ENCODE peak calls at places on chromosomes 12 and 14, in eight cellular contexts. One of them, this sample, is unnamed.

GRCh38 chr12:68290126-68290525 is 36.7 kb upstream of the IL22 start:
- DNase-seq in C1 segment of cervical spinal cord: no peak
- DNase-seq in HCEC 1CT: no peak
- DNase-seq in Panc1: no peak
- DNase-seq in suprapubic skin: no peak
- DNase-seq in fibroblast of lung: peak; percentile 72
- DNase-seq in iPS DF 19.7: no peak
- DNase-seq in SW 1271: no peak
- DNase-seq in this sample: no peak

GRCh38 chr12:121825041-121825523 is 21.3 kb downstream of the SETD1B start:
- DNase-seq in suprapubic skin: no peak
- DNase-seq in C1 segment of cervical spinal cord: no peak
- DNase-seq in HCEC 1CT: no peak
- DNase-seq in SW 1271: no peak
- DNase-seq in iPS DF 19.7: no peak
- DNase-seq in fibroblast of lung: no peak
- DNase-seq in Panc1: no peak
- DNase-seq in this sample: no peak

GRCh38 chr12:6373022-6373787 is 2.2 kb downstream of the SCNN1A start:
- DNase-seq in Panc1: no peak
- DNase-seq in suprapubic skin: no peak
- DNase-seq in SW 1271: no peak
- DNase-seq in HCEC 1CT: no peak
- DNase-seq in iPS DF 19.7: no peak
- DNase-seq in C1 segment of cervical spinal cord: no peak
- DNase-seq in fibroblast of lung: no peak
- DNase-seq in this sample: no peak

GRCh38 chr14:104103061-104104005 is 17.8 kb downstream of the ASPG start:
- DNase-seq in C1 segment of cervical spinal cord: no peak
- DNase-seq in fibroblast of lung: no peak
- DNase-seq in iPS DF 19.7: no peak
- DNase-seq in suprapubic skin: peak; percentile 56
- DNase-seq in HCEC 1CT: no peak
- DNase-seq in SW 1271: no peak
- DNase-seq in Panc1: no peak
- DNase-seq in this sample: no peak

GRCh38 chr12:130916251-130916911 is 37.3 kb upstream of the ADGRD1 start:
- DNase-seq in suprapubic skin: peak; percentile 66
- DNase-seq in HCEC 1CT: peak; percentile 7
- DNase-seq in fibroblast of lung: peak; percentile 29
- DNase-seq in iPS DF 19.7: peak; percentile 30
- DNase-seq in Panc1: peak; percentile 28
- DNase-seq in C1 segment of cervical spinal cord: peak; percentile 22
- DNase-seq in SW 1271: no peak
- DNase-seq in this sample: peak; percentile 6

GRCh38 chr12:15963271-15963670 is 52.1 kb downstream of the DERA start:
- DNase-seq in SW 1271: no peak
- DNase-seq in iPS DF 19.7: no peak
- DNase-seq in suprapubic skin: no peak
- DNase-seq in fibroblast of lung: peak; percentile 78
- DNase-seq in HCEC 1CT: peak; percentile 71
- DNase-seq in Panc1: no peak
- DNase-seq in C1 segment of cervical spinal cord: no peak
- DNase-seq in this sample: peak; percentile 29

GRCh38 chr12:115998119-115998633 is 279.3 kb downstream of the MED13L start:
- DNase-seq in iPS DF 19.7: peak; percentile 48
- DNase-seq in SW 1271: peak; percentile 35
- DNase-seq in Panc1: peak; percentile 8
- DNase-seq in HCEC 1CT: peak; percentile 42
- DNase-seq in suprapubic skin: no peak
- DNase-seq in fibroblast of lung: peak; percentile 51
- DNase-seq in C1 segment of cervical spinal cord: no peak
- DNase-seq in this sample: peak; percentile 70

GRCh38 chr12:110585231-110585799 is 2.2 kb upstream of the PPTC7 start:
- DNase-seq in fibroblast of lung: peak; percentile 49
- DNase-seq in suprapubic skin: no peak
- DNase-seq in iPS DF 19.7: no peak
- DNase-seq in C1 segment of cervical spinal cord: no peak
- DNase-seq in SW 1271: no peak
- DNase-seq in HCEC 1CT: peak; percentile 29
- DNase-seq in Panc1: no peak
- DNase-seq in this sample: peak; percentile 47

GRCh38 chr14:29805415-29806123 is 122.1 kb downstream of the PRKD1 start:
- DNase-seq in HCEC 1CT: peak; percentile 88
- DNase-seq in fibroblast of lung: peak; percentile 99
- DNase-seq in Panc1: peak; percentile 30
- DNase-seq in SW 1271: peak; percentile 48
- DNase-seq in suprapubic skin: no peak
- DNase-seq in iPS DF 19.7: no peak
- DNase-seq in C1 segment of cervical spinal cord: no peak
- DNase-seq in this sample: peak; percentile 65

GRCh38 chr12:52878507-52879393 is 26.1 kb downstream of the KRT8 start:
- DNase-seq in suprapubic skin: no peak
- DNase-seq in SW 1271: no peak
- DNase-seq in iPS DF 19.7: no peak
- DNase-seq in fibroblast of lung: no peak
- DNase-seq in C1 segment of cervical spinal cord: no peak
- DNase-seq in HCEC 1CT: no peak
- DNase-seq in Panc1: no peak
- DNase-seq in this sample: no peak

GRCh38 chr14:22225526-22226133 is 363.4 kb downstream of the DAD1 start:
- DNase-seq in Panc1: no peak
- DNase-seq in SW 1271: no peak
- DNase-seq in HCEC 1CT: peak; percentile 23
- DNase-seq in C1 segment of cervical spinal cord: no peak
- DNase-seq in iPS DF 19.7: no peak
- DNase-seq in suprapubic skin: no peak
- DNase-seq in fibroblast of lung: peak; percentile 80
- DNase-seq in this sample: no peak

GRCh38 chr12:27270148-27270547 is 26.1 kb downstream of the STK38L start:
- DNase-seq in C1 segment of cervical spinal cord: no peak
- DNase-seq in SW 1271: no peak
- DNase-seq in HCEC 1CT: no peak
- DNase-seq in iPS DF 19.7: no peak
- DNase-seq in suprapubic skin: no peak
- DNase-seq in fibroblast of lung: no peak
- DNase-seq in Panc1: no peak
- DNase-seq in this sample: no peak

GRCh38 chr12:94082690-94083089 is 65.7 kb upstream of the PLXNC1 start:
- DNase-seq in fibroblast of lung: no peak
- DNase-seq in iPS DF 19.7: no peak
- DNase-seq in Panc1: no peak
- DNase-seq in suprapubic skin: no peak
- DNase-seq in SW 1271: no peak
- DNase-seq in HCEC 1CT: no peak
- DNase-seq in C1 segment of cervical spinal cord: no peak
- DNase-seq in this sample: no peak

GRCh38 chr14:89587128-89587420 is 170.0 kb upstream of the FOXN3 start:
- DNase-seq in C1 segment of cervical spinal cord: no peak
- DNase-seq in Panc1: no peak
- DNase-seq in iPS DF 19.7: no peak
- DNase-seq in fibroblast of lung: no peak
- DNase-seq in SW 1271: no peak
- DNase-seq in HCEC 1CT: no peak
- DNase-seq in suprapubic skin: no peak
- DNase-seq in this sample: no peak

GRCh38 chr12:24838531-24838950 is 110.4 kb downstream of the BCAT1 start:
- DNase-seq in iPS DF 19.7: no peak
- DNase-seq in HCEC 1CT: peak; percentile 95
- DNase-seq in suprapubic skin: no peak
- DNase-seq in C1 segment of cervical spinal cord: no peak
- DNase-seq in SW 1271: no peak
- DNase-seq in Panc1: no peak
- DNase-seq in fibroblast of lung: peak; percentile 84
- DNase-seq in this sample: no peak

GRCh38 chr14:60485600-60486251 is at the start of gene C14orf39:
- DNase-seq in Panc1: no peak
- DNase-seq in iPS DF 19.7: no peak
- DNase-seq in fibroblast of lung: peak; percentile 51
- DNase-seq in suprapubic skin: no peak
- DNase-seq in SW 1271: no peak
- DNase-seq in HCEC 1CT: no peak
- DNase-seq in C1 segment of cervical spinal cord: no peak
- DNase-seq in this sample: peak; percentile 34

GRCh38 chr12:104643921-104644669 is 187.3 kb downstream of the CHST11 start:
- DNase-seq in Panc1: no peak
- DNase-seq in suprapubic skin: no peak
- DNase-seq in SW 1271: no peak
- DNase-seq in iPS DF 19.7: no peak
- DNase-seq in HCEC 1CT: no peak
- DNase-seq in fibroblast of lung: no peak
- DNase-seq in C1 segment of cervical spinal cord: no peak
- DNase-seq in this sample: peak; percentile 23

GRCh38 chr14:94345344-94346072 is 22.4 kb upstream of the SERPINA6 start:
- DNase-seq in fibroblast of lung: peak; percentile 95
- DNase-seq in iPS DF 19.7: no peak
- DNase-seq in C1 segment of cervical spinal cord: no peak
- DNase-seq in suprapubic skin: no peak
- DNase-seq in SW 1271: peak; percentile 94
- DNase-seq in HCEC 1CT: peak; percentile 96
- DNase-seq in Panc1: peak; percentile 41
- DNase-seq in this sample: no peak

GRCh38 chr12:52296572-52297215 is 5.4 kb upstream of the KRT81 start:
- DNase-seq in Panc1: no peak
- DNase-seq in HCEC 1CT: no peak
- DNase-seq in fibroblast of lung: no peak
- DNase-seq in C1 segment of cervical spinal cord: no peak
- DNase-seq in suprapubic skin: peak; percentile 35
- DNase-seq in SW 1271: no peak
- DNase-seq in iPS DF 19.7: no peak
- DNase-seq in this sample: no peak

GRCh38 chr12:62933871-62934798 is 815 bp downstream of the PPM1H start:
- DNase-seq in SW 1271: peak; percentile 27
- DNase-seq in suprapubic skin: no peak
- DNase-seq in iPS DF 19.7: no peak
- DNase-seq in Panc1: no peak
- DNase-seq in fibroblast of lung: peak; percentile 40
- DNase-seq in HCEC 1CT: peak; percentile 13
- DNase-seq in C1 segment of cervical spinal cord: peak; percentile 75
- DNase-seq in this sample: peak; percentile 44

GRCh38 chr12:112716099-112717093 is 75.2 kb upstream of the RPH3A start:
- DNase-seq in SW 1271: peak; percentile 31
- DNase-seq in C1 segment of cervical spinal cord: no peak
- DNase-seq in fibroblast of lung: no peak
- DNase-seq in iPS DF 19.7: peak; percentile 45
- DNase-seq in Panc1: no peak
- DNase-seq in HCEC 1CT: no peak
- DNase-seq in suprapubic skin: no peak
- DNase-seq in this sample: peak; percentile 5

This sample was measured in endothelial cell of umbilical vein.